ENCODE peak calls at places on chromosomes 16 and 17, in ten cellular contexts. P is adrenal gland, W is nephron progenitor cell, S is HFFc6, C is dorsolateral prefrontal cortex, N is gastrocnemius medialis, X is mucosa of descending colon, Z is endodermal cell, H is fibroblast of lung, Y is AG09309. R is an unnamed sample.

GRCh38 chr17:69462010-69462409 is 47.5 kb downstream of the MAP2K6 start:
- DNase-seq in S (no peak), P (no peak), Z (peak; percentile 63), W (no peak), C (no peak), H (no peak), Y (no peak), N (peak; percentile 89), X (no peak), R (no peak)

GRCh38 chr16:49454426-49455180 is 81.0 kb downstream of the C16orf78 start:
- DNase-seq in X (no peak), H (no peak), W (no peak), Z (peak; percentile 24), Y (no peak), P (no peak), N (no peak), S (no peak), C (no peak), R (no peak)

GRCh38 chr16:25614836-25615235 is 76.9 kb upstream of the HS3ST4 start:
- DNase-seq in C (no peak), H (no peak), Y (no peak), X (no peak), W (no peak), P (no peak), Z (no peak), N (no peak), S (no peak), R (no peak)

GRCh38 chr17:7014995-7015586 is 2.7 kb downstream of the RNASEK start:
- DNase-seq in C (no peak), Y (no peak), X (no peak), S (peak; percentile 39), H (peak; percentile 69), N (no peak), Z (no peak), W (no peak), P (no peak), R (no peak)

GRCh38 chr17:44786551-44787081 is 27.8 kb downstream of the ADAM11 start:
- DNase-seq in C (no peak), Y (no peak), S (no peak), N (no peak), W (no peak), H (no peak), X (peak; percentile 38), Z (peak; percentile 54), P (no peak), R (no peak)

GRCh38 chr16:57462209-57462977 is at the start of gene POLR2C:
- DNase-seq in Y (peak; percentile 31), S (peak; percentile 79), N (peak; percentile 66), H (peak; percentile 79), C (peak; percentile 76), P (peak; percentile 88), W (peak; percentile 95), X (peak; percentile 92), Z (peak; percentile 96), R (peak; percentile 96)

GRCh38 chr17:79985361-79985760 is 50.3 kb downstream of the TBC1D16 start:
- DNase-seq in C (no peak), W (no peak), N (no peak), X (peak; percentile 40), S (no peak), P (no peak), Z (peak; percentile 38), Y (no peak), H (no peak), R (no peak)

GRCh38 chr17:5437721-5438317 is 1.1 kb downstream of the C1QBP start:
- DNase-seq in N (no peak), Z (no peak), H (peak; percentile 51), S (peak; percentile 84), Y (no peak), W (no peak), C (no peak), P (no peak), X (no peak), R (no peak)

GRCh38 chr16:35131429-35131828 is 1672.0 kb downstream of the TP53TG3F start:
- DNase-seq in H (no peak), S (no peak), N (no peak), P (no peak), X (no peak), Y (no peak), C (no peak), Z (no peak), W (no peak), R (no peak)

GRCh38 chr17:28033972-28034714 is 8.3 kb upstream of the NLK start:
- DNase-seq in P (no peak), Y (peak; percentile 54), N (no peak), Z (peak; percentile 41), W (no peak), S (peak; percentile 91), X (no peak), H (peak; percentile 95), C (no peak), R (no peak)

GRCh38 chr16:78571880-78572279 is 472.4 kb downstream of the WWOX start:
- DNase-seq in P (no peak), Y (no peak), H (peak; percentile 28), W (no peak), N (no peak), C (no peak), X (no peak), S (no peak), Z (no peak), R (no peak)

GRCh38 chr17:31739300-31739699 is 119.7 kb downstream of the COPRS start:
- DNase-seq in C (no peak), Y (peak; percentile 86), N (no peak), Z (no peak), P (no peak), H (peak; percentile 94), X (no peak), S (peak; percentile 71), W (no peak), R (no peak)

DNA sequence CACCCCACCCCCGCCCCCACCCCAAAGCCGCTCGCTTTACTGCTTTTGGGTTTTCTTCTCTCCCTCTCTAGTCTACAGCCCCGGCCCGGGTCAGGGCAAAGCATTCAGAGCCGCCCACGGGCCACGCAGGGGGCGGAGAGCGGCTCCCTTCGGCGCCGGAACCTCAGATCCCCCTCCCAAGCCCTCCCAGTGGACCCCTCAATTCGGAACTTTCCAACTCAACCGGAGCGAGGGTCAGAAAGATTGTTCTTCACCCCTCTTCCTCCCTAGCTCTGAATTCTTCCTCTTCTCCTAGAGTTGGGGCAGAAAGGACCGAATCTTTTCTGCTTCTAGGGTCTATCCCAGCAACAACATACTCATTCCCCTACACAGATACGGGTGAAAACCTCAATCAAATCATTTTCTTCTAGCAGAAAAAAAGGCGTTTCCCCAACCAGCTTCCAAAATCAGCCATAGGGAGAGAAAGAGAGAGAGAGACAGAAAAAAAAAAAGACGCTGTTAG is 1.0 kb downstream of the HOXB2 start:
- DNase-seq in P (no peak), S (no peak), H (no peak), Y (no peak), Z (no peak), C (no peak), X (peak; percentile 48), W (no peak), N (no peak), R (no peak)
- TF ChIP-seq CTCF in P (no peak), S (no peak), H (no peak), Y (no peak), Z (no peak), C (no peak), X (no peak), W (no peak), N (no peak), R (no peak)

GRCh38 chr17:47254403-47254943 is 846 bp downstream of the ITGB3 start:
- DNase-seq in H (no peak), S (no peak), Z (peak; percentile 68), Y (no peak), X (no peak), C (no peak), P (no peak), W (no peak), N (no peak), R (no peak)

GRCh38 chr17:47252209-47252608 is 1.4 kb upstream of the ITGB3 start:
- DNase-seq in Y (no peak), H (no peak), N (no peak), S (peak; percentile 33), X (no peak), Z (peak; percentile 56), C (no peak), W (no peak), P (no peak), R (no peak)

GRCh38 chr17:47251421-47251940 is 2.1 kb upstream of the ITGB3 start:
- DNase-seq in Z (peak; percentile 73), H (no peak), N (no peak), Y (no peak), W (no peak), S (no peak), C (no peak), P (no peak), X (no peak), R (no peak)

GRCh38 chr17:47252766-47253512 is 688 bp upstream of the ITGB3 start:
- DNase-seq in X (no peak), P (no peak), Y (no peak), W (no peak), N (no peak), H (no peak), S (no peak), C (no peak), Z (no peak), R (no peak)

DNA sequence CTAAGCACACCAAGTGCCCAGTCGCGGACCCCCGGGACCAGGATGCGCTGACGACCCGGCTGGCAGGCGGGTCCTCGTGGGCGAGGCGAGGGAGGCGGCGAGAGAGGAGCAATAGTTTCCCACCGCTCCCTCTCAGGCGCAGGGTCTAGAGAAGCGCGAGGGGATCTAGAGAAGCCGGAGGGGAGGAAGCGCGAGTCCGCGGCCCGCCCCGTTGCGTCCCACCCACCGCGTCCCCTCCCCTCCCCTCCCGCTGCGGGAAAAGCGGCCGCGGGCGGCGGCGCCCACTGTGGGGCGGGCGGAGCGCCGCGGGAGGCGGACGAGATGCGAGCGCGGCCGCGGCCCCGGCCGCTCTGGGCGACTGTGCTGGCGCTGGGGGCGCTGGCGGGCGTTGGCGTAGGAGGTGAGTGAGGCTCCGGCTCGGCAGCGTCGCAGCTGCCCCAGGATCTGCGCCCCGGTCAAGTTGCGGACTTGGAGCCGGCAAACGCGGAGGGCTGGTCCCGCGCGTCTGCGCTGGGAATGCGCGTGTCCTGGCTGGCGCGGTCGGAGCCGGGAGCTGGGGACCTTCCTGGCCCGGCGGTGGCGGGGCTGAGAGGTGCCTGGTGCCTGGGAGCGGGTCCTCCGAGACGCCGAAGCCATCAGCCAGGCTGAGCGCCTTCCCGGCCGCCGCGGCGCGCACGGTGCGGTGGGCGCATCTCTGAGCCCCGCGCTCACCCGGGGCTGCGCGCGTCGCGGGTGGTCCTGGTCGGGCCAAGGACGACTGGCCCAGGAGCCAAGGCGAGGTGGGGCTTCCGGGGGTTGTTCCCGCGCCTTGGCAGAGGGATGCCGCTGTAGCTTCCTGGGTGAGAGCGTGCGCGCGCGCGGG is at the start of gene ITGB3:
- DNase-seq in H (peak; percentile 79), N (peak; percentile 26), Z (peak; percentile 95), C (peak; percentile 34), S (peak; percentile 66), W (peak; percentile 88), P (peak; percentile 62), Y (no peak), X (peak; percentile 78), R (peak; percentile 66)
- TF ChIP-seq CTCF in H (peak; percentile 16), N (peak; percentile 11), Z (peak; percentile 72), C (no peak), S (peak; percentile 67), W (no peak), P (no peak), Y (peak; percentile 34), X (peak; percentile 22), R (peak; percentile 57)

GRCh38 chr16:29951966-29952365 is 9.9 kb upstream of the TMEM219 start:
- DNase-seq in Y (no peak), X (no peak), C (no peak), P (no peak), N (no peak), Z (peak; percentile 77), H (no peak), S (no peak), W (no peak), R (no peak)
- TF ChIP-seq CTCF in Y (no peak), X (no peak), C (no peak), P (no peak), N (no peak), Z (peak; percentile 62), H (no peak), S (peak; percentile 4), W (no peak), R (no peak)

GRCh38 chr17:55601874-55602364 is 90.7 kb upstream of the SMIM36 start:
- DNase-seq in S (peak; percentile 50), P (no peak), Z (peak; percentile 86), C (no peak), Y (no peak), H (no peak), X (no peak), N (no peak), W (peak; percentile 19), R (peak; percentile 14)
- TF ChIP-seq CTCF in S (peak; percentile 92), P (peak; percentile 86), Z (peak; percentile 79), C (peak; percentile 22), Y (peak; percentile 84), H (peak; percentile 93), X (no peak), N (peak; percentile 27), W (peak; percentile 62), R (peak; percentile 64)